ENCODE peak calls at places on chromosomes 2 and 18, in four cellular contexts. E, I, Y and W are unnamed samples.

GRCh38 chr2:172894723-172895387 is 159.2 kb downstream of the RAPGEF4 start:
- DNase-seq in E (no peak), I (no peak), Y (no peak), W (no peak)

GRCh38 chr18:32770651-32771168 is 2.1 kb downstream of the KLHL14 start:
- DNase-seq in E (no peak), I (no peak), Y (no peak), W (no peak)

GRCh38 chr2:2014251-2014761 is 270.0 kb upstream of the PXDN start:
- DNase-seq in E (no peak), I (no peak), Y (no peak), W (no peak)

GRCh38 chr2:201440182-201440581 is 11.1 kb downstream of the TRAK2 start:
- DNase-seq in E (peak), I (no peak), Y (no peak), W (no peak)

GRCh38 chr2:9627310-9627709 is 3.5 kb downstream of the YWHAQ start:
- DNase-seq in E (no peak), I (no peak), Y (no peak), W (no peak)

GRCh38 chr2:26477911-26478253 is at the start of gene OTOF:
- DNase-seq in E (no peak), I (no peak), Y (no peak), W (no peak)

GRCh38 chr2:197909377-197909776 is 105.0 kb downstream of the PLCL1 start:
- DNase-seq in E (no peak), I (no peak), Y (no peak), W (no peak)

GRCh38 chr2:214558341-214558740 is 147.5 kb downstream of the VWC2L start:
- DNase-seq in E (no peak), I (no peak), Y (no peak), W (no peak)

GRCh38 chr2:152491139-152491472 is 156.1 kb downstream of the FMNL2 start:
- DNase-seq in E (no peak), I (no peak), Y (no peak), W (no peak)

GRCh38 chr2:141605163-141605562 is 525.7 kb downstream of the LRP1B start:
- DNase-seq in E (no peak), I (no peak), Y (no peak), W (no peak)

GRCh38 chr2:20438334-20439192 is 8.3 kb upstream of the RHOB start:
- DNase-seq in E (peak), I (no peak), Y (no peak), W (no peak)

GRCh38 chr18:22822024-22822423 is 111.1 kb upstream of the RBBP8 start:
- DNase-seq in E (no peak), I (peak), Y (no peak), W (no peak)

GRCh38 chr2:47271054-47272000 is 116.2 kb upstream of the STPG4 start:
- DNase-seq in E (no peak), I (no peak), Y (no peak), W (no peak)

GRCh38 chr18:39624934-39625333 is 2059.3 kb upstream of the CELF4 start:
- DNase-seq in E (no peak), I (peak), Y (no peak), W (no peak)

GRCh38 chr18:78970774-78971333 is 8.8 kb upstream of the SALL3 start:
- DNase-seq in E (no peak), I (no peak), Y (no peak), W (no peak)

GRCh38 chr2:224062481-224063307 is 23.6 kb upstream of the SERPINE2 start:
- DNase-seq in E (no peak), I (no peak), Y (no peak), W (no peak)

GRCh38 chr2:63346441-63346840 is 241.8 kb downstream of the WDPCP start:
- DNase-seq in E (no peak), I (no peak), Y (no peak), W (no peak)

GRCh38 chr2:143844986-143845385 is 674.9 kb downstream of the ZEB2 start:
- DNase-seq in E (no peak), I (no peak), Y (no peak), W (no peak)

GRCh38 chr2:62570861-62571698 is 65.1 kb upstream of the TMEM17 start:
- DNase-seq in E (no peak), I (no peak), Y (no peak), W (no peak)

GRCh38 chr18:22977847-22978701 is 44.9 kb downstream of the RBBP8 start:
- DNase-seq in E (no peak), I (no peak), Y (no peak), W (no peak)

GRCh38 chr18:79681484-79682387 is 2.1 kb downstream of the CTDP1 start:
- DNase-seq in E (no peak), I (no peak), Y (no peak), W (no peak)

GRCh38 chr2:148660999-148661398 is 16.4 kb downstream of the EPC2 start:
- DNase-seq in E (no peak), I (no peak), Y (no peak), W (no peak)

DNA sequence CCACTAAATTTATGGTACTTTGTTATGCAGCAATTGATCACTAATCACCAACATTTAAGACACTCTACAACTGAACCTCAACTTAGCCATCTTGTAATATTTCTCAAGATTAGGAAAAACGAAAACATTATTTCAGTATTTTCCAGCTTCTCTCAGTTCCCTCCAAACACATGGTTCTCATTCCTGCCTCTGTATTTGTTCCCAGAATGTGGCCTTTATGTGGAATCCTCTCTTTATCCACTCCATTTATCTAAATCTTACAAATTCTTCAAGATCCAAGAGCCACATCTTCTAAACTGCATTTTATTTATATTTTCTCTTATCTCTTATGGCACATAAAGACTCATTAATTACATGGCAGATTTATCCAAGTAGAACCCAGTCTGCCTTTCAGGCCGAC is 331.2 kb downstream of the GULP1 start:
- DNase-seq in E (no peak), I (no peak), Y (no peak), W (no peak)
- TF ChIP-seq POLR2A in E (no peak), I (no peak), Y (no peak), W (no peak)

GRCh38 chr18:31482051-31482450 is 15.9 kb upstream of the DSG2 start:
- DNase-seq in E (no peak), I (no peak), Y (no peak), W (no peak)

GRCh38 chr18:31484461-31484860 is 13.5 kb upstream of the DSG2 start:
- DNase-seq in E (no peak), I (no peak), Y (no peak), W (no peak)

DNA sequence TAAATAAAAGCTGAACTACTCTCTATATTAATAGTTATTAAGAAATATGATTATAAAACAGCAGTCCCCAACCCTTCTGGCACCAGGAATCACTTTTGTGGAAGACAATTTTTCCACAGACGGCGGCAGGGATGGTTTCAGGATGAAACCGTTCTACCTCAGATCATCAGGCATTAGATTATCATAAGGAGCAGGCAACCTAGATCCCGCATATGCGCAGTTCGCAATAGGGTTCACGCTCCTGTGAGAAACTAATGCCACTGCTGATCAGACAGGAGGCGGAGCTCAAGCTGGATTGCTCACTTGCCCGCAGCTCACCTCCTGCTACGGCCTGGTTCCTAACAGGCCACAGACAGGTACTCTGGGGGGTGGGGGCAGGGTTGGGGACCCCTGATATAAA is 19.3 kb upstream of the DSG2 start:
- DNase-seq in E (no peak), I (no peak), Y (no peak), W (no peak)
- TF ChIP-seq POLR2AphosphoS5 in E (no peak), I (no peak), Y (no peak), W (no peak)

GRCh38 chr2:38148501-38148900 is 72.5 kb upstream of the CYP1B1 start:
- DNase-seq in E (peak), I (no peak), Y (no peak), W (no peak)
- TF ChIP-seq TAF1 in E (no peak), I (no peak), Y (no peak), W (no peak)

DNA sequence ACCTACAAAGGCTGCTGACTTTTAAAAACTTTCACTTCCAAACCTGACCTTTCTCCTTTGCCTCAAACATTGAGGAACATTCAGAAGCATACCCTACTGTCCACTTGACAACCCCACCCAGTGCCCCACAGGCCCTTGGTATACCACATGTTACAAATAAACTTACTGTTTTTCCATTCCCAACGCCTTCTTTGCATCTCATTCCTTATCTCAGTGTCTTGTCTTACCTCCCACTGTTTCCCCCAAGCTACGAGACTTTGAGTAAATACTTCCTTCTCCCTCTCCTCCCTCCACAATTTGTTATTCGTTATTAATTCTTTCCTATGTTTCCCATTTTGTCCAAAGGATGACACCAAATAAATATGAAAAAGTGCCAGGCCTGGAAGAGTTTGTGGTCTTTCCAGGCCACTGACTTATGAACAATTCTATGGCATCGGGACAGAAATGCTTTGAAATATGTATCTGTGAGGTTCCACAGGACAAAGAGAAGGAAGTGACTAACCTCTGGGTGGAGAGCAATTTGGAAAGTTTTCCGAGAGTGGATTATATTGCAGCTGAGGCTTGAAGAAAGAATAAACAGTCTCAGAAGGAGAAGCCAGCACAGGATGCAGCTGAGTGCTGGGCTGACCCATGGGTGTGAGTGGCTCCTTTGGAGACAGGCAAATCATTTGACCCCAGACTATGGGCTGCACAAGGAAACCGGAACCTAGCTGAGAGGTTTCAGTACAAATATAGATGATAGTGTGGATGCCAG is 409.1 kb downstream of the LPIN1 start:
- DNase-seq in E (no peak), I (no peak), Y (no peak), W (no peak)
- TF ChIP-seq POLR2A in E (no peak), I (no peak), Y (no peak), W (no peak)

DNA sequence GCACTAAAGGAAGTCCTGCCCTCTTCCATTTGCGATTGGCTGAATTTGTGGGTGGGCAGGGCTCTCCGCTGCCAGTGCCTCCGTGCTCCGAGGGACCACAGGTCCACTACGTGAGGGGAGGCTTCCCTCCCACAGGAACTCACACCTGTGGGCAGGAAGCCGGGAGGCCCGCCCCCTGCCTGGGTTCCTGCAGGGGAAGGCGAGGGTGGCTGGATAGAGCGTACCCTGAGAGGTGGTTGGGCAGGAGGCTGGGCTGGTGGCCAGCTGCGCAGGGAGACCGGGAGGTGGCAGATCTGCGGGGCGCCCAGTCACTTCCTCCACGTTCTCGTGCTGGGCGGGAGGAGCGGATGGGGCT is 47.0 kb upstream of the PTH2R start:
- DNase-seq in E (no peak), I (no peak), Y (no peak), W (no peak)
- TF ChIP-seq POLR2AphosphoS5 in E (no peak), I (no peak), Y (no peak), W (no peak)

DNA sequence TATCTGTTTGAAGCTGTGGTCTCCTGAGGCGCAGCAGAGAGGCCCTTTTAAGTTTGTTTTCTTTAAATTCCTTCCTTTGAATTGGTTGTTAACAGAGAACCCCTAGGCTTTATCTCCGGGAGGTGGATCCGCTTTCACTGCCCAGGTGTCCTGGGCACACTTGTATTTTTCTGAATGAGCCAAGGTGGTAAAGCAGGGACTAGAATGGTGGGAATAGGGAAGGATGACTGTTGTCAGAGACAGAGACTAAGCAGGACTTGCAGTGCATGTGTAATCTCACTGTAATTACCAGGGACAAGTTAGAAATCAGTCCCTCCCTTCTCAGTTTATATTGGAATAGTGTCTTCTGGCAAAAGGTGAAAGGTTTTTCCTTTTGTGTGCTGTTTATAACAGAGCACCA is 72.8 kb downstream of the PHLPP1 start:
- DNase-seq in E (no peak), I (peak), Y (no peak), W (no peak)
- TF ChIP-seq TAF1 in E (no peak), I (no peak), Y (no peak), W (no peak)